ENCODE peak calls at places on chromosomes 3 and 15, in four cellular contexts. K is cardiac muscle cell, L is uterus, T is upper lobe of right lung. E is an unnamed sample.

GRCh38 chr3:168858327-168858726 is 762.6 kb upstream of the GOLIM4 start:
- DNase-seq in L (no peak), T (no peak), K (no peak), E (no peak)

GRCh38 chr3:40191850-40192448 is 117.6 kb upstream of the EIF1B start:
- DNase-seq in T (no peak), L (peak), K (peak), E (peak)

GRCh38 chr3:130792241-130792640 is 45.6 kb upstream of the PIK3R4 start:
- DNase-seq in L (no peak), K (no peak), T (no peak), E (no peak)

GRCh38 chr3:59994720-59995304 is 945.0 kb upstream of the CFAP20DC start:
- DNase-seq in L (no peak), T (no peak), K (no peak), E (no peak)

GRCh38 chr3:139202226-139202958 is 141.4 kb upstream of the MRPS22 start:
- DNase-seq in T (no peak), K (peak), L (no peak), E (no peak)

GRCh38 chr15:28107111-28107893 is 8.2 kb upstream of the OCA2 start:
- DNase-seq in T (peak), K (peak), L (no peak), E (no peak)

GRCh38 chr15:47466357-47466756 is 250.9 kb upstream of the SEMA6D start:
- DNase-seq in T (no peak), K (no peak), L (no peak), E (no peak)

GRCh38 chr15:99963976-99964375 is 230.7 kb upstream of the LYSMD4 start:
- DNase-seq in L (peak), T (no peak), K (no peak), E (no peak)

GRCh38 chr3:88221726-88222125 is 72.0 kb downstream of the C3orf38 start:
- DNase-seq in T (no peak), K (no peak), L (no peak), E (no peak)

GRCh38 chr3:52554026-52554755 is 17.8 kb downstream of the UQCC5 start:
- DNase-seq in L (no peak), T (no peak), K (no peak), E (no peak)

GRCh38 chr3:24387000-24387399 is 107.7 kb downstream of the THRB start:
- DNase-seq in L (no peak), T (no peak), K (no peak), E (no peak)

GRCh38 chr3:34206996-34207395 is 408.6 kb downstream of the PDCD6IP start:
- DNase-seq in K (no peak), T (no peak), L (no peak), E (no peak)

GRCh38 chr15:85831415-85832113 is 36.8 kb upstream of the KLHL25 start:
- DNase-seq in K (peak), T (no peak), L (peak), E (peak)

GRCh38 chr3:88713233-88713691 is 394.2 kb upstream of the EPHA3 start:
- DNase-seq in K (no peak), T (no peak), L (no peak), E (no peak)

GRCh38 chr15:65072027-65072426 is 4.2 kb upstream of the RASL12 start:
- DNase-seq in K (no peak), L (peak), T (no peak), E (no peak)

GRCh38 chr3:81186412-81186811 is 575.0 kb downstream of the GBE1 start:
- DNase-seq in T (no peak), K (no peak), L (no peak), E (no peak)

GRCh38 chr3:20527368-20527767 is 341.4 kb upstream of the SGO1 start:
- DNase-seq in T (no peak), L (no peak), K (no peak), E (no peak)

GRCh38 chr3:45688194-45688881 is 858 bp upstream of the SACM1L start:
- DNase-seq in K (peak), T (no peak), L (peak), E (no peak)

GRCh38 chr3:160296591-160296990 is 71.4 kb downstream of the C3orf80 start:
- DNase-seq in K (peak), T (no peak), L (no peak), E (no peak)

GRCh38 chr3:184345678-184346144 is 8.3 kb downstream of the FAM131A start:
- DNase-seq in K (peak), L (no peak), T (peak), E (peak)

GRCh38 chr15:83561661-83562060 is 92.3 kb upstream of the ADAMTSL3 start:
- DNase-seq in T (no peak), L (no peak), K (no peak), E (no peak)

GRCh38 chr3:43997788-43998373 is 243.8 kb upstream of the TOPAZ1 start:
- DNase-seq in T (no peak), K (peak), L (no peak), E (no peak)

GRCh38 chr3:43995078-43995928 is 246.4 kb upstream of the TOPAZ1 start:
- DNase-seq in L (no peak), K (peak), T (no peak), E (peak)

GRCh38 chr3:43998374-43998840 is 243.3 kb upstream of the TOPAZ1 start:
- DNase-seq in K (peak), T (no peak), L (no peak), E (no peak)

GRCh38 chr3:43995929-43996378 is 245.7 kb upstream of the TOPAZ1 start:
- DNase-seq in T (no peak), L (no peak), K (peak), E (no peak)

GRCh38 chr3:43996379-43997301 is 245.0 kb upstream of the TOPAZ1 start:
- DNase-seq in L (no peak), K (peak), T (peak), E (no peak)
- TF ChIP-seq CTCF in L (no peak), K (no peak), T (no peak), E (no peak)

DNA sequence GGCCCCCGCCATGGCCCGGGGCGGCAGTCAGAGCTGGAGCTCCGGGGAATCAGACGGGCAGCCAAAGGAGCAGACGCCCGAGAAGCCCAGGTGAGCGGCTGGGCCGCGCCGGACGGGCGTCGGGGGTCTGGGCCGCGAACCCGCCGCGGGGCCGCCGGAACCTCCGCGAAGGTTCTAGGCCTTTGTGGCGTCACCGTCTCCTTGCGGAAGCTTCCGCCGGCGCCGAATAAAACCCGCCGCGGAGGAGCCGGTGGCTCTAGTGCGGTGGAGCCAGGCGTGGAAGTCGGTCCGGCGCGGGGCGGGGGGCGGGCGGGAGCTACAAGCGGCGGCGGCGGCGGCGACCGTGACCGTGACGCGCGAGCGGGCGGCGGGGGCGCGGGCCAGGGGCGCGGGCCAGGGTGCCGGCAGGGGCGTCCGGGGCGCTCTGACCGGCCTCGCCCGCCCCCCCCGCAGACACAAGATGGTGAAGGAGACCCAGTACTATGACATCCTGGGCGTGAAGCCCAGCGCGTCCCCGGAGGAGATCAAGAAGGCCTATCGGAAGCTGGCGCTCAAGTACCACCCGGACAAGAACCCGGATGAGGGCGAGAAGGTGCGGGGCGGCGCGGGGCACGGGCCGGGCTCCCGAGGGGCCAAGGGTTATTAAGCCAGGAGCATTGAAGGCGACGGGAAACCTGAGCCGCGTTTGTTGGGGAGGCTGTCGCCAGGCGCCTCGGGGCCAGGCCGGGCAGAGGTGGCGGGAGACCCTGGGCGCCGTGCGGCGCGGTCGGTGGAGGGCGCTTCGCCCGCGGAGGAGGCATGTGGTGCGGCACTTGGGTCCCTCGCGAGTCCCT is at the start of gene DNAJA4:
- DNase-seq in T (peak), L (peak), K (no peak), E (peak)
- H3K4me3 ChIP-seq in T (peak), L (peak), K (no peak), E (peak)

DNA sequence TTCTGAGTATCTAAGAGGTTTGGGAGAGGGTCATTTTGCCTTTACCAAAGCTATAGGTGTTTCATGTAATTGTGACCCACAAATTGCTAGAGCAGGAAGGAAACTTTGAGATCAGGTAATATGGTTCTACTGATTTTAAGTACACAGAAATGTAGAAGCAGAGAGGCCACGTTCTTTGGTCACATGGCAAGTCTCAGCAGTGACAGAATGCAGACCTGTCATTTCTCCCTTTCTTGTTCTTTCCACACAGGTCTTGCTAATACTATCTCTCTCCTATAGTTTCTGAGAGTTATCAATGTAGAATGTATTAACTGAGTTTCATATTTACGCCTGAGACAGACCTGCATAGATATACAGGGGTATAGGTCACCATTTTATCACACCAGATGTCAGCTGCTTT is 10.9 kb upstream of the RTP1 start:
- DNase-seq in K (peak), L (no peak), T (no peak), E (no peak)
- H3K27ac ChIP-seq in K (peak), L (peak), T (no peak), E (no peak)

GRCh38 chr3:185824467-185825378 is at the start of gene IGF2BP2:
- DNase-seq in T (peak), K (peak), L (peak), E (no peak)
- TF ChIP-seq CTCF in T (no peak), K (no peak), L (no peak), E (no peak)

GRCh38 chr3:12719984-12720656 is 38.9 kb downstream of the TMEM40 start:
- DNase-seq in T (peak), K (peak), L (peak), E (peak)

GRCh38 chr3:12724794-12725193 is 34.3 kb downstream of the TMEM40 start:
- DNase-seq in K (no peak), T (no peak), L (no peak), E (no peak)

GRCh38 chr3:12716605-12717121 is 42.4 kb downstream of the TMEM40 start:
- DNase-seq in K (no peak), L (no peak), T (no peak), E (no peak)

GRCh38 chr3:12722205-12722604 is 36.9 kb downstream of the TMEM40 start:
- DNase-seq in L (no peak), K (no peak), T (no peak), E (no peak)

GRCh38 chr3:12719541-12719940 is 39.5 kb downstream of the TMEM40 start:
- DNase-seq in T (no peak), K (no peak), L (no peak), E (no peak)
- H3K4me3 ChIP-seq in T (no peak), K (no peak), L (no peak), E (peak)

DNA sequence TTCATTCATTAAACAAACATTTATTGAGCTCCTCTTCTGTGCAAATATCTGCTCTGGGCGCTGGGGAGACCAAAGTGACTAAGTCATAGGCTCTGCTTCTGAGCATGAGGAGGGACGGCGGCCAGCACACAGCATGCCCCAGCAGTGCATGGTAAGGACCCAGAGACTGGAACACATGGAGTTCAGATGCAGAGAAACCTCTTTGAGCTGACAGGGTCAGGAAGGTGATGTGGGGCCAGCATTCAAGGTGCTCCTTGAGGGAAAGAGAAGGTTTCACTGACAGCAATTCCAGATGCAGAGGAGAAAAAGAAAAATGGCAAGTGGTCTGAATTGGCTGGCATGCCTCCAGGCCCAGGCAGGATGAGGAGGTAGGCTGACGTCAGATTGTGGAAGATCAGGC is 234.5 kb downstream of the UACA start:
- DNase-seq in L (no peak), T (no peak), K (no peak), E (no peak)
- H3K27ac ChIP-seq in L (no peak), T (no peak), K (no peak), E (no peak)

GRCh38 chr15:96052572-96053038 is 277.9 kb upstream of the NR2F2 start:
- DNase-seq in T (no peak), L (no peak), K (peak), E (no peak)
- TF ChIP-seq CTCF in T (no peak), L (no peak), K (no peak), E (no peak)

E was measured in dorsolateral prefrontal cortex.